ENCODE peak calls at places on chromosome 4, in five cellular contexts. Y, A, Z, X and T are unnamed samples.

GRCh38 chr4:176313596-176314341 is 6.0 kb upstream of the SPCS3 start:
- DNase-seq in X (no peak), Y (no peak), Z (no peak), A (no peak), T (no peak)

GRCh38 chr4:155675709-155676429 is 9.2 kb downstream of the GUCY1A1 start:
- DNase-seq in A (no peak), Y (no peak), X (no peak), Z (no peak), T (no peak)

GRCh38 chr4:120299631-120300030 is 233.0 kb upstream of the MAD2L1 start:
- DNase-seq in Y (no peak), A (no peak), Z (no peak), X (no peak), T (no peak)

GRCh38 chr4:54090804-54091623 is 8.9 kb upstream of the GSX2 start:
- DNase-seq in X (no peak), A (peak; percentile 42), Z (peak; percentile 55), Y (no peak), T (peak; percentile 75)

GRCh38 chr4:69760455-69760854 is at the start of gene SULT1B1:
- DNase-seq in A (peak; percentile 85), X (peak; percentile 40), Y (no peak), Z (peak; percentile 56), T (no peak)

GRCh38 chr4:78200949-78201348 is 143.8 kb downstream of the FRAS1 start:
- DNase-seq in X (no peak), A (no peak), Z (no peak), Y (no peak), T (no peak)

GRCh38 chr4:66182651-66183050 is 512.4 kb upstream of the EPHA5 start:
- DNase-seq in A (no peak), X (no peak), Y (no peak), Z (no peak), T (no peak)

GRCh38 chr4:124938836-124939235 is 226.3 kb upstream of the ANKRD50 start:
- DNase-seq in Y (no peak), Z (no peak), X (no peak), A (no peak), T (no peak)

GRCh38 chr4:5435201-5435600 is 273.2 kb downstream of the EVC2 start:
- DNase-seq in A (no peak), X (no peak), Y (no peak), Z (no peak), T (no peak)

GRCh38 chr4:81905966-81906365 is 434.3 kb upstream of the RASGEF1B start:
- DNase-seq in Z (peak; percentile 63), A (no peak), Y (no peak), X (no peak), T (no peak)

GRCh38 chr4:38647096-38647819 is 16.7 kb upstream of the KLF3 start:
- DNase-seq in Y (no peak), X (no peak), A (no peak), Z (no peak), T (no peak)

GRCh38 chr4:22969314-22969896 is 276.7 kb downstream of the GBA3 start:
- DNase-seq in A (peak; percentile 19), Z (peak; percentile 30), X (no peak), Y (no peak), T (no peak)

GRCh38 chr4:100898844-100899243 is 381.0 kb upstream of the EMCN start:
- DNase-seq in X (no peak), Z (no peak), Y (no peak), A (no peak), T (no peak)

GRCh38 chr4:4574792-4575191 is 32.9 kb upstream of the STX18 start:
- DNase-seq in Z (peak; percentile 87), Y (peak; percentile 7), A (peak; percentile 74), X (peak; percentile 9), T (peak; percentile 69)

GRCh38 chr4:26529479-26529878 is 39.2 kb upstream of the CCKAR start:
- DNase-seq in X (no peak), Y (no peak), Z (no peak), A (no peak), T (no peak)

GRCh38 chr4:7811536-7812190 is 128.0 kb downstream of the AFAP1 start:
- DNase-seq in Y (no peak), A (peak; percentile 72), X (no peak), Z (peak; percentile 58), T (no peak)

GRCh38 chr4:69910016-69910782 is 20.7 kb upstream of the CSN1S1 start:
- DNase-seq in Z (no peak), A (no peak), X (no peak), Y (no peak), T (no peak)

GRCh38 chr4:37835806-37836205 is 9.3 kb downstream of the PGM2 start:
- DNase-seq in Y (no peak), A (no peak), Z (no peak), X (no peak), T (no peak)

GRCh38 chr4:4765811-4766210 is 93.7 kb upstream of the MSX1 start:
- DNase-seq in Z (no peak), Y (no peak), A (no peak), X (no peak), T (no peak)

GRCh38 chr4:19806865-19807264 is 444.8 kb upstream of the SLIT2 start:
- DNase-seq in X (no peak), A (no peak), Z (no peak), Y (no peak), T (no peak)

GRCh38 chr4:19809989-19810388 is 441.7 kb upstream of the SLIT2 start:
- DNase-seq in Z (no peak), A (no peak), Y (no peak), X (no peak), T (no peak)

GRCh38 chr4:19803406-19803805 is 448.3 kb upstream of the SLIT2 start:
- DNase-seq in X (no peak), Y (no peak), A (no peak), Z (no peak), T (no peak)

DNA sequence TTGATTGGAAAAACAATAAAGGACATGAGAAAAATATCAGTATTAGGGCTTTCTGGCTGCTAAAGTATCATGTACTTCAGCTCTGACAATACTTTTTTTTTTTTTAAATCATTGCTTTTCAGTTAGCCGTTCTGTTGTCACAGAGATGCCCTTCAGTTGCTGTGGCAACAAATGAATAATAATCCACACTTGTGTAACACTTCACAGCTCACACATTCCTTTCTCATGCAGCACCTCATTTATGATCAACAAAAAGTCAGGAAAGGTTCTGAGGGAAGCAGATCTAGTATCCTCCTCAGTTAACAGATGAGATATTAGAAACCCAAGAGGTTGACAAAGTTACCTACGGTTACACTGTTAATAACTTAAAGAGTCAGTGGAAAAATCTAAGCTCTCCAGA is 444.2 kb upstream of the SLIT2 start:
- DNase-seq in Y (no peak), A (no peak), X (no peak), Z (peak; percentile 11), T (no peak)
- H3K9me3 ChIP-seq in Y (no peaks in the 10 kb centered on the region), A (no peaks in the 10 kb centered on the region), X (no peaks in the 10 kb centered on the region), Z (no peaks in the 10 kb centered on the region), T (no peaks in the 10 kb centered on the region)

GRCh38 chr4:98386-98785 is 25.9 kb upstream of the ZNF718 start:
- DNase-seq in A (no peak), X (no peak), Y (no peak), Z (no peak), T (no peak)
- H3K9me3 ChIP-seq in A (peaks cover 8% of the 10 kb centered on the region), X (peaks cover 12% of the 10 kb centered on the region), Y (peaks cover 12% of the 10 kb centered on the region), Z (peaks cover 4% of the 10 kb centered on the region), T (peaks cover 95% of the 10 kb centered on the region)

GRCh38 chr4:154364012-154364863 is 127.4 kb downstream of the DCHS2 start:
- DNase-seq in Y (no peak), A (no peak), X (no peak), Z (no peak), T (no peak)

GRCh38 chr4:154366956-154367355 is 124.6 kb downstream of the DCHS2 start:
- DNase-seq in Y (no peak), X (no peak), Z (no peak), A (no peak), T (no peak)

GRCh38 chr4:154368060-154368459 is 123.5 kb downstream of the DCHS2 start:
- DNase-seq in Z (no peak), Y (no peak), X (no peak), A (no peak), T (no peak)

GRCh38 chr4:154367659-154368058 is 123.9 kb downstream of the DCHS2 start:
- DNase-seq in X (no peak), Y (no peak), A (no peak), Z (no peak), T (no peak)
- H3K9me3 ChIP-seq in X (no peaks in the 10 kb centered on the region), Y (no peaks in the 10 kb centered on the region), A (no peaks in the 10 kb centered on the region), Z (no peaks in the 10 kb centered on the region), T (no peaks in the 10 kb centered on the region)

DNA sequence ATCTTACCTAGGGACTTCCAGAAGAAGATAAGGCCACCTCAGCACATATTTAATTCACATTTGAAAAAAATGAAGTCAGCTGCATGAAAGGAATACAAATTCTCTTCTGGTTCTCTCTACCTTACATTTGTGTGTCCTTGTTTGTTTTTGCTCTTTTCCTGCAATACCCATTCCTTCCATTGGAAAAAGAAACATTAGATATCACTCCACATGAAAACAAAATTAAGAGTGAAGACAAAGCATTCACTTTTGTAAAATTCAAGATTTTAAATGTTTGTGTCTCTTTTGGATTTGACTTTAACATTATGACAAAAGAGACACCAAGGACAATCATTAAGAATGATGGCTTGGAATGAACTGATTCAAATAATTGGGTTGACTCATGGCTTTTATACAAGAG is 1351.8 kb downstream of the FSTL5 start:
- DNase-seq in X (no peak), Y (no peak), Z (no peak), A (no peak), T (no peak)
- H3K9me3 ChIP-seq in X (no peaks in the 10 kb centered on the region), Y (no peaks in the 10 kb centered on the region), Z (no peaks in the 10 kb centered on the region), A (no peaks in the 10 kb centered on the region), T (no peaks in the 10 kb centered on the region)

DNA sequence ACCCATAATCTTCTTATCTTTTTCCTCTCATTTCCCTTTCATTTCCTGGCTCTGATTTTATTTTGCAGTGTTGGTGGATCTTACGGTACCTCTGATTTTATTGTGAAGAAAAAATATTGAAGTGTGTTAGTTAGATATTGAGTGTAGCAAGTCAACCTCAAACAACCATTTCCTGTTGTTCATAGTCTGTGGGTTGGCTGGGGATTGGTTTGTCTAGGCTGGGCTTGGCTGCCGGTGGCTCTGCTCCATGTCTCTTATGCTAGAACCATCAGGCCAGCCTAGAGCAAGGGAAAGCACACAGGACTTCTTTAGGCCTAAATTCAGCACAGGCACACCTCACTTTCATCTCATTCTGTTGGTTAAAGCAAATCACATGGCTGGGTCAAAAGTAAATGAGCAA is 383.1 kb upstream of the LCORL start:
- DNase-seq in A (no peak), X (no peak), Z (no peak), Y (no peak), T (no peak)
- H3K9me3 ChIP-seq in A (no peaks in the 10 kb centered on the region), X (no peaks in the 10 kb centered on the region), Z (no peaks in the 10 kb centered on the region), Y (no peaks in the 10 kb centered on the region), T (no peaks in the 10 kb centered on the region)

DNA sequence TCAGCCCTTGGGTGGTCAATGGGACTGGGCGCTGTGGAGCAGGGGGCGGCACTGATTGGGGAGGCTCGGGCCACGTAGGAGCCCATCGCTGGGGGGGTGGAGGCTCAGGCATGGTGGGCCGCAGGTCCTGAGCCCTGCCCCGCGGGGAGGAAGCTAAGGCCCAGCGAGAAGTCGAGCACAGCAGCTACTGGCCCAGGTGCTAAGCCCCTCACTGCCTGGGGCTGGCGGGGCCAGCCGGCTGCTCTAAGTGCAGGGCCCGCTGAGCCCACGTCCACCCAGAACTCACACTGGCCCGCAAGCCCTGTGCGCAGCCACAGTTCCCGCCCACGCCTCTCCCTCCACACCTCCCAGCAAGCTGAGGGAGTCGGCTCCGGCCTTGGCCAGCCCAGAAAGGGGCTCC is 66.4 kb downstream of the ZNF141 start:
- DNase-seq in A (no peak), X (no peak), Z (no peak), Y (no peak), T (no peak)
- H3K9me3 ChIP-seq in A (no peaks in the 10 kb centered on the region), X (peaks cover 12% of the 10 kb centered on the region), Z (no peaks in the 10 kb centered on the region), Y (no peaks in the 10 kb centered on the region), T (peaks cover 30% of the 10 kb centered on the region)